ENCODE peak calls at places on chromosomes 11 and 22, in nine cellular contexts. G, L, W, S, O, B, K, N and A are unnamed samples.

GRCh38 chr22:47564158-47564450 is 801.7 kb downstream of the TBC1D22A start:
- DNase-seq in G (no peak), L (no peak), W (no peak), S (no peak), O (no peak), B (no peak), K (no peak), N (no peak), A (no peak)

GRCh38 chr22:34370711-34371110 is 450.4 kb upstream of the LARGE1 start:
- DNase-seq in G (no peak), L (no peak), W (no peak), S (no peak), O (no peak), B (no peak), K (no peak), N (no peak), A (no peak)

GRCh38 chr11:4154503-4154902 is 59.9 kb downstream of the RRM1 start:
- DNase-seq in G (no peak), L (no peak), W (no peak), S (no peak), O (no peak), B (no peak), K (no peak), N (no peak), A (no peak)

GRCh38 chr11:134573857-134574256 is 161.8 kb upstream of the B3GAT1 start:
- DNase-seq in G (no peak), L (no peak), W (no peak), S (no peak), O (no peak), B (no peak), K (no peak), N (no peak), A (no peak)

GRCh38 chr22:21641417-21641794 is 696 bp upstream of the SDF2L1 start:
- DNase-seq in G (no peak), L (no peak), W (peak; percentile 61), S (peak; percentile 61), O (no peak), B (no peak), K (peak; percentile 42), N (no peak), A (peak; percentile 76)

GRCh38 chr11:44593194-44593593 is 27.7 kb downstream of the CD82 start:
- DNase-seq in G (no peak), L (no peak), W (no peak), S (no peak), O (no peak), B (no peak), K (no peak), N (no peak), A (no peak)

GRCh38 chr22:29879738-29880137 is 3.2 kb upstream of the MTMR3 start:
- DNase-seq in G (no peak), L (no peak), W (peak; percentile 37), S (no peak), O (peak; percentile 5), B (no peak), K (no peak), N (no peak), A (no peak)

GRCh38 chr22:28498044-28498443 is 181.6 kb downstream of the TTC28 start:
- DNase-seq in G (no peak), L (no peak), W (no peak), S (no peak), O (no peak), B (no peak), K (no peak), N (no peak), A (no peak)

GRCh38 chr22:44411226-44412135 is 86.6 kb downstream of the RTL6 start:
- DNase-seq in G (no peak), L (no peak), W (no peak), S (no peak), O (no peak), B (no peak), K (no peak), N (no peak), A (no peak)

GRCh38 chr11:69808708-69809107 is 10.5 kb downstream of the FGF3 start:
- DNase-seq in G (no peak), L (no peak), W (no peak), S (no peak), O (no peak), B (no peak), K (peak; percentile 60), N (peak; percentile 11), A (no peak)

GRCh38 chr11:82890941-82891340 is 9.3 kb downstream of the PRCP start:
- DNase-seq in G (no peak), L (no peak), W (no peak), S (no peak), O (no peak), B (no peak), K (no peak), N (no peak), A (no peak)